ENCODE peak calls at places on chromosomes 7 and 10, in eight cellular contexts. O is PC-3, V is retinal pigment epithelial cell, F is left ventricle myocardium inferior, R is hepatocyte, S is HCT116, C is heart left ventricle, N is transverse colon. Q is an unnamed sample.

GRCh38 chr10:71454347-71454746 is 57.6 kb downstream of the CDH23 start:
- DNase-seq in R (no peak), V (no peak), F (no peak), O (no peak), S (no peak), C (no peak), N (no peak), Q (no peak)

GRCh38 chr10:31261502-31262311 is 57.3 kb upstream of the ZEB1 start:
- DNase-seq in S (no peak), C (no peak), V (peak), O (peak), N (no peak), F (no peak), R (peak), Q (no peak)

GRCh38 chr7:147182859-147183258 is 1066.3 kb downstream of the CNTNAP2 start:
- DNase-seq in C (no peak), R (no peak), V (peak), S (no peak), N (no peak), F (no peak), O (no peak), Q (no peak)

GRCh38 chr7:117048114-117048853 is 95.0 kb downstream of the ST7 start:
- DNase-seq in N (no peak), S (no peak), V (no peak), O (no peak), R (no peak), F (no peak), C (no peak), Q (no peak)

GRCh38 chr7:24722386-24723177 is 34.7 kb downstream of the GSDME start:
- DNase-seq in F (no peak), O (peak), S (no peak), C (no peak), N (no peak), R (peak), V (no peak), Q (no peak)

GRCh38 chr7:24549961-24550360 is 23.3 kb upstream of the PALS2 start:
- DNase-seq in R (no peak), C (no peak), S (no peak), O (no peak), N (no peak), V (no peak), F (no peak), Q (no peak)

GRCh38 chr10:88270871-88271713 is 312.0 kb downstream of the RNLS start:
- DNase-seq in V (no peak), N (no peak), F (no peak), O (no peak), R (no peak), S (no peak), C (no peak), Q (no peak)

GRCh38 chr10:98361131-98361633 is 53.8 kb downstream of the PYROXD2 start:
- DNase-seq in C (peak), V (peak), R (peak), N (peak), O (no peak), S (no peak), F (peak), Q (peak)

GRCh38 chr7:138097064-138097741 is 20.9 kb downstream of the AKR1D1 start:
- DNase-seq in V (no peak), C (no peak), R (peak), N (peak), O (peak), S (peak), F (no peak), Q (peak)

GRCh38 chr10:76114556-76114955 is 683.1 kb downstream of the LRMDA start:
- DNase-seq in V (no peak), N (no peak), R (no peak), O (peak), S (no peak), C (no peak), F (no peak), Q (no peak)

GRCh38 chr7:87001214-87001613 is 58.2 kb downstream of the ELAPOR2 start:
- DNase-seq in O (peak), F (no peak), R (peak), S (no peak), C (no peak), V (no peak), N (no peak), Q (no peak)

GRCh38 chr7:30963842-30964241 is at the start of gene GHRHR:
- DNase-seq in N (no peak), V (no peak), C (no peak), S (no peak), R (no peak), O (no peak), F (no peak), Q (no peak)

GRCh38 chr10:22612316-22612715 is 102.1 kb downstream of the PIP4K2A start:
- DNase-seq in C (no peak), V (no peak), O (no peak), S (no peak), R (no peak), F (no peak), N (no peak), Q (no peak)

GRCh38 chr10:110005716-110006115 is 2.1 kb upstream of the ADD3 start:
- DNase-seq in O (no peak), N (peak), S (no peak), R (peak), C (peak), F (peak), V (no peak), Q (peak)
- H3K4me3 ChIP-seq in O (no peak), N (peak), S (no peak), R (peak), C (peak), F (peak), V (peak), Q (peak)

GRCh38 chr10:113441220-113441619 is 111.6 kb upstream of the HABP2 start:
- DNase-seq in O (no peak), V (no peak), R (peak), C (no peak), S (no peak), F (no peak), N (no peak), Q (no peak)
- TF ChIP-seq CTCF in O (no peak), V (peak), R (peak), C (no peak), S (peak), F (no peak), N (no peak), Q (no peak)

DNA sequence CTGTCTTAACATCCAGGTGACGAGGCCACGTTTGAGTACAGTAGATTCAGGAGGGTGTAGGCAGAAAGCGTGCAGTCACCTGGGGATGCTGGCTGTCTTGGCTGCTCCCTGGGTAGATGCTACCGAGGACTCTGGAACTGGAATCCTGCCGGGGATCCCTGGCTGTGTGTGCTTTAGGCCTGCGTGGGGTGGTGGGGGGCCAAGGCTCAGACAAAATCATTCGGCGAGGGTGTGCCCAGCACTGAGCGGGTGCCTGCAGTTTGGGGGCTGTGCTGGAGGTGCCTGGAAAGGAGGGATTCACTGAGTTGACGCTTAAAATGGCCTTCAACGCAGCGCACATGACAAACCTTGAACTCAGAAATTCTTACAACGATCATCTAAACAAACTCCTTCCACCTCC is 93.5 kb upstream of the PODXL start:
- DNase-seq in V (no peak), S (no peak), F (no peak), N (no peak), C (no peak), O (no peak), R (no peak), Q (no peak)
- H3K4me3 ChIP-seq in V (no peak), S (no peak), F (no peak), N (no peak), C (no peak), O (no peak), R (no peak), Q (no peak)

GRCh38 chr10:17835688-17836087 is 26.5 kb downstream of the MRC1 start:
- DNase-seq in F (no peak), V (no peak), N (no peak), O (peak), R (peak), C (no peak), S (peak), Q (no peak)
- TF ChIP-seq CTCF in F (no peak), V (no peak), N (no peak), O (no peak), R (no peak), C (no peak), S (no peak), Q (no peak)

GRCh38 chr10:19654576-19654975 is 161.7 kb upstream of the PLXDC2 start:
- DNase-seq in V (no peak), R (peak), S (no peak), F (no peak), C (no peak), N (no peak), O (peak), Q (no peak)
- H3K4me3 ChIP-seq in V (no peak), R (no peak), S (no peak), F (no peak), C (no peak), N (no peak), O (no peak), Q (no peak)

DNA sequence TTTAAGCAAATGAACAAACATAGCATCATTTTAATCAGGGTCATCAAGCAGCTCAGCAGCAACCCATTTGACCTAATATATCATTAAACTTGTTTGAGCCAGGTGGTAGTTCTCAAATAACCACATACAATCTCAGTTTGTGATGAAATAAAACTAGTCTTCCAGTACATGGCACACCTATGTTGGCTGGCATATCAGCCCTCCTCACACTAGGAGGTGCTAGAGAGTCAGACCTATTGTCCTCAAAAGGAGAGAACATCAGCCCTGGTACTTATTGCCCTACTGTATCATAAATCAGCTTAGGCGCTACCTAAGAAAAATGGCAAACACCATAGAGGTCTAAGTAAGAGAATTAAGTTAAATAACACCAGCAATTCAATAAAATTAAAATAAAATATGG is 81.7 kb downstream of the CABCOCO1 start:
- DNase-seq in F (no peak), N (no peak), R (no peak), S (no peak), O (peak), C (no peak), V (no peak), Q (no peak)
- TF ChIP-seq CTCF in F (no peak), N (no peak), R (peak), S (no peak), O (peak), C (no peak), V (peak), Q (no peak)

DNA sequence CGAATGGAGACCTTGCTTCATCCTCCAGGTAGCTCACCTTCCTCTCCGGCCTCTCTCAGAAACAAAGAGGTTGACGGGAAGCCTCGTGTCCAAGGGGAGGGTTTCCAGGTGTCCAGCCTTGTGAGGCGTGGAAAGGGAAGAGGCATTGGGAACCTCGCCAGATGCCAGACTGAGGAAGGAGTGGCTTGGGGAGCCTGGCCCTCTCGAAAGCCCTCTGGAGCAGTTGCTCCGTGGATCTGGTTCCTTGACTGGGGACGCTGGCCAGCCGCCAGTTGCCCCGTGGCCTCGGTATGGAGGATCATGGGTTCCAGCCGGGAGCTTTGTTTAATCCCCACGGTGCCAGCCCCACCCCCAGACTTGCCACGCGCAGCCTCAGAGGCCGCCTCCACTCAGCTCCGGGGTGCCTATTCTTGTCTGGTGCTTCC is 30.3 kb upstream of the SUN1 start:
- DNase-seq in V (peak), C (no peak), S (no peak), O (no peak), N (peak), F (peak), R (peak), Q (peak)
- H3K4me3 ChIP-seq in V (peak), C (peak), S (no peak), O (no peak), N (peak), F (peak), R (no peak), Q (no peak)

GRCh38 chr10:133476641-133476990 is 22.9 kb downstream of the SCART1 start:
- DNase-seq in V (no peak), C (no peak), N (no peak), S (no peak), O (no peak), R (no peak), F (no peak), Q (no peak)
- TF ChIP-seq CTCF in V (no peak), C (no peak), N (no peak), S (no peak), O (peak), R (no peak), F (no peak), Q (no peak)

DNA sequence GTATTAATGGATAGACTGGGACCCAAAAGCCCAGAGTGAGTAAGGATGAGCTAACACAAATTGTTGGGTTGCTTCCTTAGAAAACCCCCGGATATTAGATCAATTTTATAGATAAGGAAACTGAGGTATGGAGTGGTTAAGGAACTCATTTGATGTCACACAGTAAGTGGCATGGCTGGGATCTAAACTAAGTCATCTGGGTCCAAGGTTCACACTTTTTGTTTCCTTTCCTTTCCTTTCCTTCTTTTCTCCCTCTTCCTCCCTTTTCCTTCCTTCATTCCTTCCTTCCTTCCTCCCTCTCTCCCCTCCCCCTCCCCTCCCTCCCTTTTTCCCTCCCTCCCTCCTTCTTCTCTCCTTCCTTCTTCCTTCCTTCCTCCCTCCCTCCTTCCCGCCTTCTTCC is 469.5 kb downstream of the TYW1 start:
- DNase-seq in R (no peak), O (no peak), S (no peak), N (no peak), V (no peak), C (no peak), F (no peak), Q (no peak)
- H3K4me3 ChIP-seq in R (no peak), O (no peak), S (no peak), N (no peak), V (no peak), C (no peak), F (no peak), Q (no peak)

Q was measured in testis.